ENCODE peak calls at places on chromosome 17, in six cellular contexts. One of them, this sample, is unnamed.

GRCh38 chr17:61361084-61361483 is 38.6 kb upstream of the TBX2 start:
- DNase-seq in AG04450: peak
- DNase-seq in CD8-positive, alpha-beta memory T cell: no peak
- DNase-seq in mammary epithelial cell: peak
- DNase-seq in endothelial cell of umbilical vein: no peak
- DNase-seq in left ventricle myocardium inferior: no peak
- DNase-seq in this sample: no peak

GRCh38 chr17:80863626-80864025 is 128.0 kb upstream of the CHMP6 start:
- DNase-seq in AG04450: no peak
- DNase-seq in CD8-positive, alpha-beta memory T cell: peak
- DNase-seq in mammary epithelial cell: no peak
- DNase-seq in endothelial cell of umbilical vein: no peak
- DNase-seq in left ventricle myocardium inferior: no peak
- DNase-seq in this sample: no peak

GRCh38 chr17:79113699-79114098 is 39.1 kb downstream of the ENGASE start:
- DNase-seq in AG04450: no peak
- DNase-seq in CD8-positive, alpha-beta memory T cell: no peak
- DNase-seq in mammary epithelial cell: no peak
- DNase-seq in endothelial cell of umbilical vein: no peak
- DNase-seq in left ventricle myocardium inferior: no peak
- DNase-seq in this sample: no peak

GRCh38 chr17:3905017-3905486 is 11.2 kb downstream of the P2RX1 start:
- DNase-seq in AG04450: no peak
- DNase-seq in CD8-positive, alpha-beta memory T cell: no peak
- DNase-seq in mammary epithelial cell: no peak
- DNase-seq in endothelial cell of umbilical vein: no peak
- DNase-seq in left ventricle myocardium inferior: no peak
- DNase-seq in this sample: no peak

GRCh38 chr17:10169274-10169673 is 29.1 kb downstream of the GAS7 start:
- DNase-seq in AG04450: no peak
- DNase-seq in CD8-positive, alpha-beta memory T cell: no peak
- DNase-seq in mammary epithelial cell: no peak
- DNase-seq in endothelial cell of umbilical vein: no peak
- DNase-seq in left ventricle myocardium inferior: no peak
- DNase-seq in this sample: no peak

GRCh38 chr17:9266769-9267168 is 245.5 kb downstream of the NTN1 start:
- DNase-seq in AG04450: no peak
- DNase-seq in CD8-positive, alpha-beta memory T cell: no peak
- DNase-seq in mammary epithelial cell: no peak
- DNase-seq in endothelial cell of umbilical vein: no peak
- DNase-seq in left ventricle myocardium inferior: no peak
- DNase-seq in this sample: no peak

GRCh38 chr17:82392209-82392920 is 20.8 kb downstream of the UTS2R start:
- DNase-seq in AG04450: no peak
- DNase-seq in CD8-positive, alpha-beta memory T cell: no peak
- DNase-seq in mammary epithelial cell: no peak
- DNase-seq in endothelial cell of umbilical vein: no peak
- DNase-seq in left ventricle myocardium inferior: no peak
- DNase-seq in this sample: no peak

GRCh38 chr17:354651-355556 is 2.3 kb upstream of the RPH3AL start:
- DNase-seq in AG04450: no peak
- DNase-seq in CD8-positive, alpha-beta memory T cell: no peak
- DNase-seq in mammary epithelial cell: no peak
- DNase-seq in endothelial cell of umbilical vein: no peak
- DNase-seq in left ventricle myocardium inferior: no peak
- DNase-seq in this sample: no peak

GRCh38 chr17:17849863-17850373 is 13.1 kb upstream of the SREBF1 start:
- DNase-seq in AG04450: no peak
- DNase-seq in CD8-positive, alpha-beta memory T cell: peak
- DNase-seq in mammary epithelial cell: no peak
- DNase-seq in endothelial cell of umbilical vein: peak
- DNase-seq in left ventricle myocardium inferior: peak
- DNase-seq in this sample: peak

GRCh38 chr17:76153640-76154039 is 12.6 kb upstream of the FOXJ1 start:
- DNase-seq in AG04450: no peak
- DNase-seq in CD8-positive, alpha-beta memory T cell: no peak
- DNase-seq in mammary epithelial cell: no peak
- DNase-seq in endothelial cell of umbilical vein: no peak
- DNase-seq in left ventricle myocardium inferior: no peak
- DNase-seq in this sample: no peak

GRCh38 chr17:27049104-27049784 is 244.7 kb upstream of the WSB1 start:
- DNase-seq in AG04450: no peak
- DNase-seq in CD8-positive, alpha-beta memory T cell: no peak
- DNase-seq in mammary epithelial cell: peak
- DNase-seq in endothelial cell of umbilical vein: no peak
- DNase-seq in left ventricle myocardium inferior: no peak
- DNase-seq in this sample: no peak

GRCh38 chr17:38667099-38667786 is 7.5 kb downstream of the EPOP start:
- DNase-seq in AG04450: peak
- DNase-seq in CD8-positive, alpha-beta memory T cell: peak
- DNase-seq in mammary epithelial cell: peak
- DNase-seq in endothelial cell of umbilical vein: peak
- DNase-seq in left ventricle myocardium inferior: peak
- DNase-seq in this sample: peak

GRCh38 chr17:78131172-78132085 is 858 bp downstream of the TMC8 start:
- DNase-seq in AG04450: no peak
- DNase-seq in CD8-positive, alpha-beta memory T cell: peak
- DNase-seq in mammary epithelial cell: no peak
- DNase-seq in endothelial cell of umbilical vein: no peak
- DNase-seq in left ventricle myocardium inferior: no peak
- DNase-seq in this sample: peak

GRCh38 chr17:12530126-12530525 is 135.6 kb upstream of the MYOCD start:
- DNase-seq in AG04450: no peak
- DNase-seq in CD8-positive, alpha-beta memory T cell: no peak
- DNase-seq in mammary epithelial cell: no peak
- DNase-seq in endothelial cell of umbilical vein: no peak
- DNase-seq in left ventricle myocardium inferior: no peak
- DNase-seq in this sample: no peak

GRCh38 chr17:47937915-47938314 is 3.5 kb upstream of the PNPO start:
- DNase-seq in AG04450: no peak
- DNase-seq in CD8-positive, alpha-beta memory T cell: no peak
- DNase-seq in mammary epithelial cell: no peak
- DNase-seq in endothelial cell of umbilical vein: no peak
- DNase-seq in left ventricle myocardium inferior: no peak
- DNase-seq in this sample: no peak

GRCh38 chr17:75250009-75250471 is 11.4 kb downstream of the GGA3 start:
- DNase-seq in AG04450: no peak
- DNase-seq in CD8-positive, alpha-beta memory T cell: peak
- DNase-seq in mammary epithelial cell: no peak
- DNase-seq in endothelial cell of umbilical vein: peak
- DNase-seq in left ventricle myocardium inferior: no peak
- DNase-seq in this sample: no peak

GRCh38 chr17:41863074-41863843 is 2.0 kb downstream of the KLHL11 start:
- DNase-seq in AG04450: no peak
- DNase-seq in CD8-positive, alpha-beta memory T cell: no peak
- DNase-seq in mammary epithelial cell: no peak
- DNase-seq in endothelial cell of umbilical vein: no peak
- DNase-seq in left ventricle myocardium inferior: no peak
- DNase-seq in this sample: no peak

GRCh38 chr17:58084317-58084981 is 1.2 kb downstream of the DYNLL2 start:
- DNase-seq in AG04450: no peak
- DNase-seq in CD8-positive, alpha-beta memory T cell: peak
- DNase-seq in mammary epithelial cell: peak
- DNase-seq in endothelial cell of umbilical vein: peak
- DNase-seq in left ventricle myocardium inferior: peak
- DNase-seq in this sample: peak

GRCh38 chr17:58081641-58082340 is 1.4 kb upstream of the DYNLL2 start:
- DNase-seq in AG04450: no peak
- DNase-seq in CD8-positive, alpha-beta memory T cell: no peak
- DNase-seq in mammary epithelial cell: no peak
- DNase-seq in endothelial cell of umbilical vein: no peak
- DNase-seq in left ventricle myocardium inferior: no peak
- DNase-seq in this sample: no peak

GRCh38 chr17:58083491-58084316 is 485 bp downstream of the DYNLL2 start:
- DNase-seq in AG04450: no peak
- DNase-seq in CD8-positive, alpha-beta memory T cell: peak
- DNase-seq in mammary epithelial cell: peak
- DNase-seq in endothelial cell of umbilical vein: peak
- DNase-seq in left ventricle myocardium inferior: peak
- DNase-seq in this sample: peak

GRCh38 chr17:58082870-58083490 is at the start of gene DYNLL2:
- DNase-seq in AG04450: peak
- DNase-seq in CD8-positive, alpha-beta memory T cell: peak
- DNase-seq in mammary epithelial cell: peak
- DNase-seq in endothelial cell of umbilical vein: peak
- DNase-seq in left ventricle myocardium inferior: peak
- DNase-seq in this sample: peak

DNA sequence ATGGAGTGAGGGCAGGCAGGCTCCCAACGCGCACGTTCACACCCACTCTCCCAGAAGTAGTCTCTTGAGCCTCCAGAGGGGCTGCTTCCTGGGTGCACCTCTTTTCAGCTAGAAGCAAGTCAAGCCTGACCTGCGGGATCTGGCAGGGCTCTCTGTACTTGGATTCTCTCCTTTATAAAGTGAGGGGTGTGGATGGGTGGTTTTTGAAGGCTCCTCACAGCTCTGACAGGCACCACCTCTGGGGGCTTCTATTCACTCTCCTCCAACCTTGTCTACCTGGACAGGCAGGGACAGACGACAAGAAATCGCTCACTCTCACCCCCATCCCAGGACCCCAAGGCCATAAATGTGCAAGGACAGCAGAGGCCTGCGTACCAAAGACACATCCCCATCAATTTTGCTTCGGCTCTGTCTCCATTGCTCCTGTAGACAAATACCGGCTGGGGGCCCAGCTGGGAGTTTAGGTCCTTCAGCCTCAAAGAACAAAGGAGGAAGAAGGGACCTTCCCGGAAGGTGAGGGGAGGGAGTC is 814 bp upstream of the DYNLL2 start:
- DNase-seq in AG04450: no peak
- DNase-seq in CD8-positive, alpha-beta memory T cell: no peak
- DNase-seq in mammary epithelial cell: no peak
- DNase-seq in endothelial cell of umbilical vein: no peak
- DNase-seq in left ventricle myocardium inferior: no peak
- DNase-seq in this sample: no peak
- H3K27ac ChIP-seq in AG04450: peak
- H3K27ac ChIP-seq in CD8-positive, alpha-beta memory T cell: peak
- H3K27ac ChIP-seq in mammary epithelial cell: no peak
- H3K27ac ChIP-seq in endothelial cell of umbilical vein: peak
- H3K27ac ChIP-seq in left ventricle myocardium inferior: peak
- H3K27ac ChIP-seq in this sample: peak

GRCh38 chr17:49645654-49646053 is 32.2 kb downstream of the SPOP start:
- DNase-seq in AG04450: no peak
- DNase-seq in CD8-positive, alpha-beta memory T cell: no peak
- DNase-seq in mammary epithelial cell: no peak
- DNase-seq in endothelial cell of umbilical vein: peak
- DNase-seq in left ventricle myocardium inferior: no peak
- DNase-seq in this sample: no peak

GRCh38 chr17:49638818-49639217 is 39.1 kb downstream of the SPOP start:
- DNase-seq in AG04450: no peak
- DNase-seq in CD8-positive, alpha-beta memory T cell: no peak
- DNase-seq in mammary epithelial cell: no peak
- DNase-seq in endothelial cell of umbilical vein: no peak
- DNase-seq in left ventricle myocardium inferior: no peak
- DNase-seq in this sample: no peak

GRCh38 chr17:49637739-49638138 is 40.2 kb downstream of the SPOP start:
- DNase-seq in AG04450: no peak
- DNase-seq in CD8-positive, alpha-beta memory T cell: no peak
- DNase-seq in mammary epithelial cell: no peak
- DNase-seq in endothelial cell of umbilical vein: no peak
- DNase-seq in left ventricle myocardium inferior: no peak
- DNase-seq in this sample: no peak

GRCh38 chr17:49637050-49637449 is 40.8 kb downstream of the SPOP start:
- DNase-seq in AG04450: no peak
- DNase-seq in CD8-positive, alpha-beta memory T cell: no peak
- DNase-seq in mammary epithelial cell: no peak
- DNase-seq in endothelial cell of umbilical vein: peak
- DNase-seq in left ventricle myocardium inferior: no peak
- DNase-seq in this sample: no peak

GRCh38 chr17:49640556-49640955 is 37.3 kb downstream of the SPOP start:
- DNase-seq in AG04450: no peak
- DNase-seq in CD8-positive, alpha-beta memory T cell: no peak
- DNase-seq in mammary epithelial cell: no peak
- DNase-seq in endothelial cell of umbilical vein: no peak
- DNase-seq in left ventricle myocardium inferior: no peak
- DNase-seq in this sample: no peak
- H3K27ac ChIP-seq in AG04450: no peak
- H3K27ac ChIP-seq in CD8-positive, alpha-beta memory T cell: no peak
- H3K27ac ChIP-seq in mammary epithelial cell: no peak
- H3K27ac ChIP-seq in endothelial cell of umbilical vein: no peak
- H3K27ac ChIP-seq in left ventricle myocardium inferior: peak
- H3K27ac ChIP-seq in this sample: no peak

DNA sequence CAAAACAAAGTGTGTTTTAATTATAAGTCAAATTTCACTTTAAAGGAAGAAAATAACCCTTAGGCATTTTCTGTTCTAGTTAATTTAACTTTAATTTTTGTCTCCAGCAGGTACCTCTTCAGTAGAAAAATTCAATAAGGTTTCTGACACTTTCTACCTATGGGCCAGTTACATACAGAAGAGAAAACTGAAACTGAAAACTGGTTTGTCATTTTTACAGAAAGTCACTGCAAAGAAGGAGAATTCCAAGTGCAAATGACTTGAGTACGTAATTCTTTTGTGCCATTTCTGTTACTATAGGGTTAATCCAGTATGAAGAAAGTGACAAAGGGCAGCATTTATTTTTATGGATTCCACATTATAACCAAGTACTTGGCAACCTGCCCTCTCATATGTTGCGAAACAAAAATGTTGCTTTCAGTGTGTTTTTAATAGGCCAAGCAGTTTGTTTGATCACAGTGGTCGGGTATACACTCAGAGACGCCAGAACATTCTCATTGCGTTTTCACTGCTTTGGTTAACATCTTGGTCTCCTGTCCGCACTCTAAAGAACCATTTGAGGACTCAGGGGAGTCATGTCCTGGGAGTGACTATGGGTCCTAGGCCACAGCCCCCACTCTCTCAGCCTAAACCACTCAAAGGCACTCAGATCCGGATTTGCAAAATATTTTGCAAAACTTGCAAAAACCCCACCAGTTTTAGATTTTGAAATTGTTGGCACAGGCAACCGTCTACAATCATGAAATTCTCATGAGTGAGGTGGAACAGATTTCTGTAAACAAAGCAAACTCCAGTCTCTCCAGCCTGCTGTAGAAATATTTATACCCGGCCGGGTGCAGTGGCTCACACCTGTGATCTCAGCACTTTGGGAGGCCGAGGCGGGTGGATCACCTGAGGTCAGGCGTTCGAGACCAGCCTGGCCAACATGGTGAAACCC is 15.3 kb upstream of the HELZ start:
- DNase-seq in AG04450: no peak
- DNase-seq in CD8-positive, alpha-beta memory T cell: no peak
- DNase-seq in mammary epithelial cell: peak
- DNase-seq in endothelial cell of umbilical vein: no peak
- DNase-seq in left ventricle myocardium inferior: no peak
- DNase-seq in this sample: no peak
- H3K27ac ChIP-seq in AG04450: peak
- H3K27ac ChIP-seq in CD8-positive, alpha-beta memory T cell: no peak
- H3K27ac ChIP-seq in mammary epithelial cell: no peak
- H3K27ac ChIP-seq in endothelial cell of umbilical vein: no peak
- H3K27ac ChIP-seq in left ventricle myocardium inferior: peak
- H3K27ac ChIP-seq in this sample: no peak

DNA sequence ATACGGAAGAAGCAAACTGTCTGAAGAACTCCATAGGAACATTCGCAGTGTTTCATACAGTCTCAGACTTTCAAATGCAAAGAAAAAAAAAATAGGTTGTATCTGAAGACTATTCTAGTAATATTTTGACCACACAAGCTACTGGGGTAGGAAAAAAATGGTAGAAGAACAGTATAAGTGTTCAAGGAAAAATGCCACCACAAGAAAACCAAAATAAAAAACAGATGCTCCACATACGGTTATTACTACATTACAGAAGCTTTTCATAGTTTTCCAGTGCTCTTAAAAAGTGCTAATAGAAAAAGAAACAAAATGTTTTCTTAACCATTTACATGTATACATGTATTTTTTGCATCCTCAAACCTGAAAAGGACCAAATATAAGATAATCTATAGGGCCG is 3.7 kb downstream of the NCOR1 start:
- DNase-seq in AG04450: no peak
- DNase-seq in CD8-positive, alpha-beta memory T cell: no peak
- DNase-seq in mammary epithelial cell: no peak
- DNase-seq in endothelial cell of umbilical vein: no peak
- DNase-seq in left ventricle myocardium inferior: no peak
- DNase-seq in this sample: no peak
- H3K27ac ChIP-seq in AG04450: no peak
- H3K27ac ChIP-seq in CD8-positive, alpha-beta memory T cell: no peak
- H3K27ac ChIP-seq in mammary epithelial cell: no peak
- H3K27ac ChIP-seq in endothelial cell of umbilical vein: no peak
- H3K27ac ChIP-seq in left ventricle myocardium inferior: no peak
- H3K27ac ChIP-seq in this sample: no peak

This sample was measured in substantia nigra.